ENCODE peak calls at places on chromosomes 2 and 18, in eight cellular contexts. C, G, S, T, Q, J, B and V are unnamed samples.

GRCh38 chr2:96146151-96146880 is 1.1 kb upstream of the DUSP2 start:
- DNase-seq in B (peak), Q (peak), C (peak), S (no peak), J (no peak), G (no peak), T (no peak), V (no peak)

GRCh38 chr2:73890301-73891092 is 2.3 kb upstream of the ACTG2 start:
- DNase-seq in G (no peak), S (no peak), B (no peak), T (no peak), J (no peak), Q (no peak), C (no peak), V (no peak)

GRCh38 chr2:71891719-71892118 is 255.9 kb downstream of the CYP26B1 start:
- DNase-seq in J (no peak), T (no peak), Q (no peak), B (no peak), C (no peak), S (no peak), G (no peak), V (no peak)

GRCh38 chr2:190334479-190335224 is 8.7 kb upstream of the INPP1 start:
- DNase-seq in C (no peak), T (peak), G (no peak), S (no peak), J (no peak), Q (no peak), B (no peak), V (no peak)

GRCh38 chr2:11829947-11830707 is 83.7 kb downstream of the LPIN1 start:
- DNase-seq in S (peak), T (peak), J (peak), C (peak), B (peak), Q (peak), G (peak), V (peak)

GRCh38 chr2:236663671-236664101 is 94.1 kb downstream of the ACKR3 start:
- DNase-seq in G (peak), B (no peak), J (peak), Q (peak), C (no peak), S (no peak), T (no peak), V (no peak)

GRCh38 chr2:241895732-241896641 is 26.5 kb downstream of the RTP5 start:
- DNase-seq in G (peak), J (no peak), B (peak), S (peak), Q (peak), C (no peak), T (peak), V (peak)

GRCh38 chr2:184554736-184555135 is 43.6 kb upstream of the ZNF804A start:
- DNase-seq in S (peak), Q (no peak), J (peak), T (no peak), G (no peak), C (no peak), B (no peak), V (no peak)

GRCh38 chr2:8442833-8443486 is 238.9 kb upstream of the ID2 start:
- DNase-seq in T (no peak), Q (no peak), G (no peak), B (no peak), S (no peak), J (no peak), C (no peak), V (no peak)

GRCh38 chr2:191382801-191383200 is 137.6 kb downstream of the MYO1B start:
- DNase-seq in C (no peak), Q (no peak), T (peak), G (peak), S (peak), J (no peak), B (peak), V (no peak)

GRCh38 chr2:45450633-45451032 is 160.4 kb downstream of the SRBD1 start:
- DNase-seq in J (no peak), C (no peak), G (no peak), B (no peak), S (no peak), Q (no peak), T (no peak), V (no peak)
- TF ChIP-seq CTCF in J (no peak), C (no peak), G (no peak), B (no peak), S (no peak), Q (no peak), T (no peak), V (no peak)

GRCh38 chr2:86047575-86048382 is 57.9 kb downstream of the POLR1A start:
- DNase-seq in T (no peak), S (no peak), B (no peak), Q (no peak), G (no peak), J (no peak), C (no peak), V (no peak)
- TF ChIP-seq CTCF in T (no peak), S (no peak), B (no peak), Q (no peak), G (no peak), J (no peak), C (no peak), V (no peak)

GRCh38 chr2:101518470-101519172 is 43.7 kb upstream of the RFX8 start:
- DNase-seq in B (peak), G (peak), C (no peak), S (peak), T (peak), J (no peak), Q (peak), V (peak)
- TF ChIP-seq CTCF in B (no peak), G (peak), C (no peak), S (peak), T (peak), J (peak), Q (peak), V (peak)

GRCh38 chr2:218953366-218953954 is 6.0 kb upstream of the CDK5R2 start:
- DNase-seq in C (no peak), B (no peak), Q (no peak), G (no peak), J (no peak), T (no peak), S (no peak), V (no peak)
- TF ChIP-seq CTCF in C (no peak), B (no peak), Q (no peak), G (no peak), J (no peak), T (no peak), S (no peak), V (peak)

DNA sequence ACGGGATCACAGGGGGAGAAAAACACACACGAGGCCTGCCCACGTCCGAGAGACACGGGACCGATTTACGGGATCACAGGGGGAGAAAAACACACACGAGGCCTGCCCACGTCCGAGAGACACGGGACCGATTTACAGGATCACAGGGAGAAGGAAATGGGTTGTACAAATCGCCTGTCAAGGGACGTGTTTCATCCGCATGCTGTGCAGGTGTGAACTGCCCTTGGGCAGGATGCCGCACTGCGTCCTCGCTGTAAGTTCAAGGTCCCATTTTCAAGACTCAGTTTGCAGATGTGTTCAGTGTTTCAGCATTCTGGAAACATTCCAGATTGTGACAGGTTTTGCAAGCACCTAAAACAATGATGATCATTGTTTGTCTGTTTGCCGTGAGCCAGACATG is 2.3 kb upstream of the KCNG2 start:
- DNase-seq in G (peak), J (no peak), T (no peak), C (no peak), Q (no peak), S (no peak), B (no peak), V (no peak)
- TF ChIP-seq CTCF in G (no peak), J (no peak), T (no peak), C (no peak), Q (no peak), S (no peak), B (no peak), V (no peak)

GRCh38 chr2:52608030-52608429 is 1159.6 kb upstream of the CHAC2 start:
- DNase-seq in J (no peak), C (no peak), B (no peak), Q (no peak), G (no peak), S (no peak), T (no peak), V (no peak)

GRCh38 chr2:52611757-52612156 is 1155.8 kb upstream of the CHAC2 start:
- DNase-seq in S (no peak), Q (no peak), B (no peak), J (no peak), G (no peak), T (no peak), C (no peak), V (no peak)

GRCh38 chr2:52613064-52613463 is 1154.5 kb upstream of the CHAC2 start:
- DNase-seq in J (no peak), C (no peak), Q (no peak), G (peak), B (no peak), S (no peak), T (peak), V (no peak)
- TF ChIP-seq CTCF in J (no peak), C (no peak), Q (no peak), G (no peak), B (no peak), S (no peak), T (no peak), V (peak)

GRCh38 chr2:10028407-10028987 is 14.9 kb upstream of the KLF11 start:
- DNase-seq in Q (no peak), G (no peak), J (no peak), S (no peak), B (no peak), T (no peak), C (no peak), V (no peak)
- TF ChIP-seq CTCF in Q (no peak), G (no peak), J (no peak), S (no peak), B (no peak), T (no peak), C (no peak), V (no peak)

DNA sequence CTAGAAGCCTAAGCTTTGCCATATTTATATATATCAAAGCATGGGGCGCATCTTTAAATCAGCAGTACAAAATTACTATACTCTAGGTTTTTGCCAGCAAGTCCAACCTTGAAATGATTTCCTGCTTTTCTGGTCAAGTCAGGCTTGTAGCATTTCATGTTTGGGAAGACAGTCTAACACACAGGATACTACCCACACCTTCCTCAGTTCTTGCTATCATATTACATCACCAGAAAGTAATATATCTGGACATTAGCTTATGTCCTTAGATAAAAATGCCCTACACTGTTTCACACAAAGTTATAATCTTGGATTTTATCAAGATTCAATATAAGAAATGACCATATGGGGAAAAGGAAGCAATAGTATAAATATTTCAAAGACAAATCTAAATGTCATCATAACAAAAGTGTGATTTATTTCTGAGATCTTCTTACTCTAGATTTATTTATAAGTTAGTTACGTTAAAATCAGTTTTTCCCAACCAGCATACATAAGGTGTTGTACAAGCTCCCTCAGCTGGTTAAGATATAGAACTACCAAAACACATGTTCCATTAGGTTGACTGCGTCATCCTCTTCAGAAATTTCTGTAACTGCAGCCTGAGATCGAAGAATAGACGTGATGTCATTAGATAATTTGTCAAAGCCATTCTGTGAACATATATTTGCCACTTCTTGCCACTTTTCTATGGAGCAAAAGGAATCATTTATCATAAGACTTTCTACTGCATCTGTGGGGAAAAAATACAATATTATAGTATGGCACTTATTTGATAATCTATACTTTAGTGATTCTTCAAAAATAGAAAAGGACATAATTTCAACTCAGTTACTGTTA is 56.6 kb downstream of the CLHC1 start:
- DNase-seq in G (peak), T (peak), S (peak), C (no peak), Q (no peak), B (no peak), J (no peak), V (no peak)
- TF ChIP-seq CTCF in G (peak), T (peak), S (peak), C (peak), Q (peak), B (no peak), J (peak), V (peak)